ENCODE peak calls at places on chromosomes 3 and 15, in eight cellular contexts. L, Q, P, J, E, I, T and Y are unnamed samples.

GRCh38 chr3:46865034-46865507 is 1.8 kb upstream of the MYL3 start:
- DNase-seq in L (no peak), I (peak; percentile 58), Q (no peak), E (peak; percentile 87), P (peak; percentile 84), T (peak; percentile 76), J (no peak), Y (no peak)

GRCh38 chr15:60905587-60905986 is 323.5 kb downstream of the RORA start:
- DNase-seq in I (no peak), T (no peak), L (no peak), J (no peak), P (no peak), E (no peak), Q (no peak), Y (no peak)

GRCh38 chr3:192481638-192482037 is 245.7 kb downstream of the FGF12 start:
- DNase-seq in T (no peak), I (no peak), L (no peak), J (no peak), E (peak; percentile 84), Q (no peak), P (no peak), Y (no peak)

GRCh38 chr15:25863067-25863967 is at the start of gene ATP10A:
- DNase-seq in E (peak; percentile 53), I (peak; percentile 48), L (peak; percentile 50), P (no peak), J (no peak), T (peak; percentile 73), Q (no peak), Y (no peak)

GRCh38 chr3:57061556-57061955 is 1.1 kb downstream of the SPATA12 start:
- DNase-seq in L (no peak), Q (no peak), J (no peak), P (no peak), T (no peak), E (no peak), I (no peak), Y (no peak)

GRCh38 chr15:71448688-71449114 is 333.4 kb downstream of the THSD4 start:
- DNase-seq in T (no peak), Q (peak; percentile 64), J (no peak), L (peak; percentile 74), E (peak; percentile 81), P (no peak), I (no peak), Y (no peak)

GRCh38 chr3:16203031-16203430 is 28.6 kb downstream of the GALNT15 start:
- DNase-seq in Q (no peak), E (no peak), T (no peak), J (peak; percentile 38), I (no peak), L (no peak), P (no peak), Y (no peak)

GRCh38 chr3:48598323-48599076 is 3.4 kb upstream of the COL7A1 start:
- DNase-seq in E (peak; percentile 92), Q (no peak), P (no peak), I (peak; percentile 70), J (peak; percentile 76), T (peak; percentile 72), L (peak; percentile 33), Y (no peak)

GRCh38 chr15:43484455-43484854 is 8.5 kb downstream of the TP53BP1 start:
- DNase-seq in I (no peak), J (no peak), P (no peak), E (no peak), Q (no peak), L (no peak), T (no peak), Y (no peak)

GRCh38 chr15:89575656-89576416 is 567 bp downstream of the TICRR start:
- DNase-seq in L (peak; percentile 18), T (no peak), P (no peak), Q (peak; percentile 42), I (no peak), E (peak; percentile 29), J (no peak), Y (no peak)

GRCh38 chr3:50370594-50370993 is 11.3 kb upstream of the TMEM115 start:
- DNase-seq in T (no peak), Q (no peak), I (no peak), E (peak; percentile 58), P (no peak), L (peak; percentile 50), J (no peak), Y (no peak)

GRCh38 chr3:51698209-51698608 is 8.7 kb upstream of the GRM2 start:
- DNase-seq in T (no peak), P (no peak), J (no peak), L (peak; percentile 73), I (no peak), Q (no peak), E (no peak), Y (no peak)

GRCh38 chr15:74319596-74320357 is 47.7 kb downstream of the CYP11A1 start:
- DNase-seq in P (no peak), T (no peak), E (peak; percentile 26), J (no peak), L (no peak), Q (no peak), I (peak; percentile 43), Y (no peak)

GRCh38 chr3:127791221-127791913 is 30.9 kb downstream of the MGLL start:
- DNase-seq in J (peak; percentile 41), E (peak; percentile 47), P (no peak), I (no peak), L (peak; percentile 41), T (no peak), Q (peak; percentile 46), Y (no peak)

GRCh38 chr3:157093096-157093495 is 66.9 kb downstream of the CCNL1 start:
- DNase-seq in I (no peak), E (no peak), J (no peak), Q (no peak), P (no peak), T (no peak), L (no peak), Y (no peak)

DNA sequence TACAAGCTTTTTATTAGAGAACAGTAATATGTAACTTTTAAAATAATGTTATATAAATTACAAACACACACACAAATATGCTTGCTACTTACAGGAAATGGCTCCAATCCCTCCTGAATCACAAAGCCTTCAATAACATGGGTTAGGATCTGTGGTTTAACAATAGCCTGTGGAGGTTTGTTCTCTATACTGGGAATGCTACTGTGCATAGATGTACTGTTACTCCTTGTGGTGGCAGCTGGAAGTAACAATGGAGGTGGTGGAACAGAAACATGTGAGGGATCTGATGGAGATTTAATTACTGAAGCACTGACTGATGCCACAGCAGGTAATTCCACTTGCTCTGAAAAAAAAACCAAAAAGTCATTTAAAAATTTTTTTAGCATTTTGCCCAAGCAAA is 64.4 kb downstream of the PHC3 start:
- DNase-seq in E (peak; percentile 8), I (no peak), L (no peak), P (no peak), J (no peak), T (no peak), Q (no peak), Y (no peak)
- TF ChIP-seq CTCF in E (peak; percentile 45), I (no peak), L (peak; percentile 26), P (no peak), J (peak; percentile 29), T (no peak), Q (no peak), Y (no peak)

GRCh38 chr3:97883736-97884135 is 61.9 kb downstream of the CRYBG3 start:
- DNase-seq in L (no peak), T (no peak), J (no peak), Q (no peak), I (no peak), P (no peak), E (no peak), Y (no peak)

GRCh38 chr3:97880267-97880666 is 58.5 kb downstream of the CRYBG3 start:
- DNase-seq in I (no peak), Q (no peak), L (no peak), T (no peak), J (no peak), E (no peak), P (no peak), Y (no peak)

GRCh38 chr3:97885931-97886824 is 64.4 kb downstream of the CRYBG3 start:
- DNase-seq in T (no peak), E (no peak), L (no peak), Q (no peak), J (no peak), I (no peak), P (no peak), Y (no peak)

GRCh38 chr3:97884724-97885123 is 62.9 kb downstream of the CRYBG3 start:
- DNase-seq in T (no peak), Q (no peak), L (no peak), J (no peak), I (no peak), E (no peak), P (no peak), Y (no peak)

DNA sequence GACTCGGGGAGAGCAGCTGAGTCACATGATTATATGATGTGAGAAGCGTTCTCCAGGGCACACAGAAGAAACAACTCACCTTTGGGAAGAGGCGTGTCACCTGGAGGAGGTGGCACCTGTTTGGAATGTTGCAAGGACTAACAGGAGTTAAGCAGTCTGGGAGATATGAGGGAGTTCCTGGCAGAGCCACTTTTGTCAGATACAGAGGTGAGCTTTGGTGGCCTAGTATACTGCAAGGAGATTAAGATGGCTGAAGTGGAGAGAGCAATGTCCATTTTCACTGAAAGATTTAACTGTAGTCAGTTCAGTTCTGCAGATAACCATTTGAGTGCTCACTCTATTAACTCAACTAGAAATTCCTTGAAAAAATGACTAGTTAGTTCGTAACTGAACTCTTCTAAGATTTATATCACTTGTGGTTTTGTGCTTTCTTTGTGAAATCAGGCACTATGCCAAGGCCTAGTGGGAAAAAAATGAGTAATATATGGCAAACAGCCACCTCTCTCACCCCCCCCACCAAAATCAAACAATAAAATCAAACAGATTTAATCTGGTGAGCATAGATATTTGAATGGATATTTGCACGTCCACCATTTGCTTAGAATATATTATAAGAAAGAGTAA is 61.3 kb downstream of the CRYBG3 start:
- DNase-seq in Q (no peak), J (no peak), I (no peak), L (no peak), E (peak; percentile 64), P (no peak), T (no peak), Y (no peak)
- TF ChIP-seq CTCF in Q (no peak), J (no peak), I (no peak), L (no peak), E (no peak), P (no peak), T (no peak), Y (no peak)

DNA sequence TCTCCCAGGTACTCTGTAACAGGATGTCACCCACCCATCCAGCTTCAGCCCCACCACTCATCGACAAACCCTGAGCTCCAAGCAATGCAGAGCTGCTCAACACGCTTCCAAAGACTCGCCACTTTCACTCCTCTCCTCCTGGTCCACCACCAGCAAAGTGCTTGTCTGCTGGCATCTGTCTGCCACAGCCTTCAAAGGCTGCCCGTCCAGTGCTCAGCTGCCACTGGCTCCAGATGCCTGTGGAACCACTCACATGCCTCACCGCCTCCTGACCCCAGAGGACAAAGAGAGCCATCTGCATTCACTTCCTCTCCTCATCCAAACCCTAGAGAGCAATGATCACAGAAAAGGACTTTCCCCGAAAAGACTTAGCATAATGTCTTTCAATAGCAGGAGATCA is 109.5 kb upstream of the OCA2 start:
- DNase-seq in E (no peak), Q (no peak), T (no peak), L (no peak), I (no peak), P (no peak), J (no peak), Y (no peak)
- TF ChIP-seq CTCF in E (no peak), Q (no peak), T (no peak), L (no peak), I (no peak), P (no peak), J (no peak), Y (no peak)

DNA sequence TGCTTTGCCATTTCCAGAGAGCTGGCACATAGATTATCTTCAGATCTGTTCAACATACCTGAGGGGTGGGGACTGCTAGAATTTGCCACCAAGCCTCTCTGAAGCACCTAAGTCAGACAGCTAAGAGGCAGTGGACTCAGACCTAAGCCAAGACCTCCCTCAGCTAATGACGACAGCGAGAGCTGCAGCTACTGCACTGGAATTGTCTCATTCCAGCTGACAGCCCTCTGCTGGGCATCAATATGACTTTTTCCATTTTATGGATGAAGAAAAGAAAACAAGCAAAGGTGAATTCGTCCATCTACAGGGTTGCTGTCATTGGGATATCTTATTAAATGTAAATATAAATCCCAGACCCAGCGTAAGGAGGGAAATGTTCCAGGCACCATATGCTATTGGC is 85.3 kb upstream of the LRTM1 start:
- DNase-seq in L (no peak), Q (no peak), I (no peak), E (peak; percentile 53), J (no peak), P (no peak), T (no peak), Y (no peak)
- TF ChIP-seq CTCF in L (peak; percentile 27), Q (no peak), I (no peak), E (no peak), J (no peak), P (no peak), T (no peak), Y (no peak)